ENCODE peak calls at places on chromosomes 16 and 17, in ten cellular contexts. One of them, this sample, is unnamed.

GRCh38 chr17:16313159-16314090 is 39.8 kb downstream of the CENPV start:
- DNase-seq in A673: no peak
- DNase-seq in coronary artery: no peak
- DNase-seq in RWPE1: no peak
- DNase-seq in AG10803: no peak
- DNase-seq in endodermal cell: no peak
- DNase-seq in GM23338: no peak
- DNase-seq in heart left ventricle: no peak
- DNase-seq in tibial nerve: no peak
- DNase-seq in WTC11: no peak
- DNase-seq in this sample: no peak

GRCh38 chr16:68592466-68593337 is 52.4 kb upstream of the CDH3 start:
- DNase-seq in A673: peak
- DNase-seq in coronary artery: no peak
- DNase-seq in RWPE1: peak
- DNase-seq in AG10803: no peak
- DNase-seq in endodermal cell: no peak
- DNase-seq in GM23338: peak
- DNase-seq in heart left ventricle: no peak
- DNase-seq in tibial nerve: no peak
- DNase-seq in WTC11: no peak
- DNase-seq in this sample: no peak

GRCh38 chr16:30472328-30472942 is at the start of gene ITGAL:
- DNase-seq in A673: no peak
- DNase-seq in coronary artery: no peak
- DNase-seq in RWPE1: no peak
- DNase-seq in AG10803: no peak
- DNase-seq in endodermal cell: no peak
- DNase-seq in GM23338: no peak
- DNase-seq in heart left ventricle: peak
- DNase-seq in tibial nerve: peak
- DNase-seq in WTC11: no peak
- DNase-seq in this sample: no peak

GRCh38 chr17:45144199-45145034 is 3.9 kb upstream of the HEXIM1 start:
- DNase-seq in A673: no peak
- DNase-seq in coronary artery: peak
- DNase-seq in RWPE1: no peak
- DNase-seq in AG10803: peak
- DNase-seq in endodermal cell: peak
- DNase-seq in GM23338: peak
- DNase-seq in heart left ventricle: peak
- DNase-seq in tibial nerve: no peak
- DNase-seq in WTC11: peak
- DNase-seq in this sample: no peak

GRCh38 chr16:89476811-89477261 is 13.5 kb downstream of the ANKRD11 start:
- DNase-seq in A673: no peak
- DNase-seq in coronary artery: no peak
- DNase-seq in RWPE1: peak
- DNase-seq in AG10803: no peak
- DNase-seq in endodermal cell: no peak
- DNase-seq in GM23338: no peak
- DNase-seq in heart left ventricle: no peak
- DNase-seq in tibial nerve: no peak
- DNase-seq in WTC11: no peak
- DNase-seq in this sample: no peak

GRCh38 chr16:49674990-49675389 is 180.9 kb downstream of the ZNF423 start:
- DNase-seq in A673: no peak
- DNase-seq in coronary artery: no peak
- DNase-seq in RWPE1: no peak
- DNase-seq in AG10803: no peak
- DNase-seq in endodermal cell: no peak
- DNase-seq in GM23338: no peak
- DNase-seq in heart left ventricle: no peak
- DNase-seq in tibial nerve: no peak
- DNase-seq in WTC11: no peak
- DNase-seq in this sample: no peak

GRCh38 chr16:54466233-54466632 is 179.6 kb upstream of the IRX3 start:
- DNase-seq in A673: no peak
- DNase-seq in coronary artery: no peak
- DNase-seq in RWPE1: no peak
- DNase-seq in AG10803: no peak
- DNase-seq in endodermal cell: no peak
- DNase-seq in GM23338: no peak
- DNase-seq in heart left ventricle: no peak
- DNase-seq in tibial nerve: no peak
- DNase-seq in WTC11: no peak
- DNase-seq in this sample: no peak

GRCh38 chr17:42670925-42671657 is 5.7 kb downstream of the PLEKHH3 start:
- DNase-seq in A673: no peak
- DNase-seq in coronary artery: no peak
- DNase-seq in RWPE1: no peak
- DNase-seq in AG10803: no peak
- DNase-seq in endodermal cell: peak
- DNase-seq in GM23338: peak
- DNase-seq in heart left ventricle: peak
- DNase-seq in tibial nerve: no peak
- DNase-seq in WTC11: no peak
- DNase-seq in this sample: no peak

GRCh38 chr16:6967796-6968195 is 364.8 kb upstream of the RBFOX1 start:
- DNase-seq in A673: no peak
- DNase-seq in coronary artery: no peak
- DNase-seq in RWPE1: no peak
- DNase-seq in AG10803: no peak
- DNase-seq in endodermal cell: no peak
- DNase-seq in GM23338: no peak
- DNase-seq in heart left ventricle: no peak
- DNase-seq in tibial nerve: no peak
- DNase-seq in WTC11: no peak
- DNase-seq in this sample: no peak

GRCh38 chr16:5925850-5926249 is 828.3 kb upstream of the EEF2KMT start:
- DNase-seq in A673: no peak
- DNase-seq in coronary artery: no peak
- DNase-seq in RWPE1: no peak
- DNase-seq in AG10803: no peak
- DNase-seq in endodermal cell: peak
- DNase-seq in GM23338: peak
- DNase-seq in heart left ventricle: no peak
- DNase-seq in tibial nerve: no peak
- DNase-seq in WTC11: no peak
- DNase-seq in this sample: no peak

GRCh38 chr16:5928476-5929055 is 831.0 kb upstream of the EEF2KMT start:
- DNase-seq in A673: no peak
- DNase-seq in coronary artery: no peak
- DNase-seq in RWPE1: no peak
- DNase-seq in AG10803: no peak
- DNase-seq in endodermal cell: peak
- DNase-seq in GM23338: peak
- DNase-seq in heart left ventricle: no peak
- DNase-seq in tibial nerve: no peak
- DNase-seq in WTC11: no peak
- DNase-seq in this sample: no peak
- TF ChIP-seq CTCF in A673: no peak
- TF ChIP-seq CTCF in coronary artery: no peak
- TF ChIP-seq CTCF in RWPE1: no peak
- TF ChIP-seq CTCF in AG10803: no peak
- TF ChIP-seq CTCF in endodermal cell: no peak
- TF ChIP-seq CTCF in GM23338: no peak
- TF ChIP-seq CTCF in heart left ventricle: no peak
- TF ChIP-seq CTCF in tibial nerve: no peak
- TF ChIP-seq CTCF in WTC11: no peak
- TF ChIP-seq CTCF in this sample: no peak

GRCh38 chr17:79722787-79723186 is 8.0 kb upstream of the ENPP7 start:
- DNase-seq in A673: no peak
- DNase-seq in coronary artery: no peak
- DNase-seq in RWPE1: no peak
- DNase-seq in AG10803: no peak
- DNase-seq in endodermal cell: no peak
- DNase-seq in GM23338: no peak
- DNase-seq in heart left ventricle: no peak
- DNase-seq in tibial nerve: no peak
- DNase-seq in WTC11: no peak
- DNase-seq in this sample: no peak

GRCh38 chr17:79716183-79716797 is 14.5 kb upstream of the ENPP7 start:
- DNase-seq in A673: no peak
- DNase-seq in coronary artery: no peak
- DNase-seq in RWPE1: no peak
- DNase-seq in AG10803: no peak
- DNase-seq in endodermal cell: no peak
- DNase-seq in GM23338: no peak
- DNase-seq in heart left ventricle: no peak
- DNase-seq in tibial nerve: no peak
- DNase-seq in WTC11: no peak
- DNase-seq in this sample: no peak

GRCh38 chr17:79720705-79721295 is 9.9 kb upstream of the ENPP7 start:
- DNase-seq in A673: peak
- DNase-seq in coronary artery: no peak
- DNase-seq in RWPE1: no peak
- DNase-seq in AG10803: no peak
- DNase-seq in endodermal cell: no peak
- DNase-seq in GM23338: no peak
- DNase-seq in heart left ventricle: no peak
- DNase-seq in tibial nerve: no peak
- DNase-seq in WTC11: no peak
- DNase-seq in this sample: no peak

DNA sequence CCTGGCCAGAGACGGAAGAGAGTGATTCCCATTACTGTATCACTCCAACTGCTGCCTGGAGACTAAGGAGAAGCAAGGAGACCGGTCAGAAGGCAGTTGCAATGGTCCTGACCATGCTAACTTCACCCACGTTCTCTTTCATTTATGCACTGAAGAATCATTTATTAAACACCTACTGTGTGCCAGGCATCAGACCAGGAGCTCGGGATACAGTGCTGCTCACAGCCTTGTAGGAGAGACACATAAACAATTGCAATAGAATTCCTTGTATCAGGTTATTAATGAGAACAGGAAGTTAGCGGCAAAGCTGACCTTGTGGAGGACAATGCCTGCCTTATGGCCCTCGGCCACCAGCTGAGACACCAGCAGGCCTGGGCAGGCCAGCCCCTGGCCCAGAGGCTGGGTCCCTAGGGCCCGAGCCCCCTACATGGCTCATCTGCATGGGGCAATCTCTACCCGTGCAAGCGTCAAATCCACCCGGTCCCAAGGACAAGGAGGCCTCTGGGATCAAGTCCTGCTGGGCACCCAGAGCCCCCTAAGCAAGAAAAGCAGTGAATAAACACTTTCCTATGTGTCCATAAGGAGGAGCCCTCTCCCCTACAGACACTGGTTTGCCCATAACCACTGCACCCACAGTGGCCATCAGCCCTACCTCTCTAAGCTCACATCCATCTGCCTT is 8.6 kb upstream of the ENPP7 start:
- DNase-seq in A673: peak
- DNase-seq in coronary artery: no peak
- DNase-seq in RWPE1: no peak
- DNase-seq in AG10803: no peak
- DNase-seq in endodermal cell: peak
- DNase-seq in GM23338: peak
- DNase-seq in heart left ventricle: no peak
- DNase-seq in tibial nerve: no peak
- DNase-seq in WTC11: peak
- DNase-seq in this sample: no peak
- TF ChIP-seq CTCF in A673: peak
- TF ChIP-seq CTCF in coronary artery: no peak
- TF ChIP-seq CTCF in RWPE1: no peak
- TF ChIP-seq CTCF in AG10803: peak
- TF ChIP-seq CTCF in endodermal cell: peak
- TF ChIP-seq CTCF in GM23338: peak
- TF ChIP-seq CTCF in heart left ventricle: no peak
- TF ChIP-seq CTCF in tibial nerve: no peak
- TF ChIP-seq CTCF in WTC11: peak
- TF ChIP-seq CTCF in this sample: no peak

GRCh38 chr16:1200014-1200627 is 24.9 kb downstream of the TPSG1 start:
- DNase-seq in A673: no peak
- DNase-seq in coronary artery: no peak
- DNase-seq in RWPE1: no peak
- DNase-seq in AG10803: no peak
- DNase-seq in endodermal cell: no peak
- DNase-seq in GM23338: no peak
- DNase-seq in heart left ventricle: no peak
- DNase-seq in tibial nerve: no peak
- DNase-seq in WTC11: no peak
- DNase-seq in this sample: no peak
- TF ChIP-seq CTCF in A673: no peak
- TF ChIP-seq CTCF in coronary artery: no peak
- TF ChIP-seq CTCF in RWPE1: no peak
- TF ChIP-seq CTCF in AG10803: no peak
- TF ChIP-seq CTCF in endodermal cell: no peak
- TF ChIP-seq CTCF in GM23338: no peak
- TF ChIP-seq CTCF in heart left ventricle: no peak
- TF ChIP-seq CTCF in tibial nerve: no peak
- TF ChIP-seq CTCF in WTC11: no peak
- TF ChIP-seq CTCF in this sample: no peak

GRCh38 chr16:73951541-73951940 is 345.1 kb upstream of the PSMD7 start:
- DNase-seq in A673: no peak
- DNase-seq in coronary artery: no peak
- DNase-seq in RWPE1: no peak
- DNase-seq in AG10803: peak
- DNase-seq in endodermal cell: no peak
- DNase-seq in GM23338: no peak
- DNase-seq in heart left ventricle: peak
- DNase-seq in tibial nerve: no peak
- DNase-seq in WTC11: no peak
- DNase-seq in this sample: no peak

GRCh38 chr16:73955255-73955654 is 341.4 kb upstream of the PSMD7 start:
- DNase-seq in A673: no peak
- DNase-seq in coronary artery: no peak
- DNase-seq in RWPE1: no peak
- DNase-seq in AG10803: no peak
- DNase-seq in endodermal cell: no peak
- DNase-seq in GM23338: no peak
- DNase-seq in heart left ventricle: no peak
- DNase-seq in tibial nerve: no peak
- DNase-seq in WTC11: no peak
- DNase-seq in this sample: no peak

DNA sequence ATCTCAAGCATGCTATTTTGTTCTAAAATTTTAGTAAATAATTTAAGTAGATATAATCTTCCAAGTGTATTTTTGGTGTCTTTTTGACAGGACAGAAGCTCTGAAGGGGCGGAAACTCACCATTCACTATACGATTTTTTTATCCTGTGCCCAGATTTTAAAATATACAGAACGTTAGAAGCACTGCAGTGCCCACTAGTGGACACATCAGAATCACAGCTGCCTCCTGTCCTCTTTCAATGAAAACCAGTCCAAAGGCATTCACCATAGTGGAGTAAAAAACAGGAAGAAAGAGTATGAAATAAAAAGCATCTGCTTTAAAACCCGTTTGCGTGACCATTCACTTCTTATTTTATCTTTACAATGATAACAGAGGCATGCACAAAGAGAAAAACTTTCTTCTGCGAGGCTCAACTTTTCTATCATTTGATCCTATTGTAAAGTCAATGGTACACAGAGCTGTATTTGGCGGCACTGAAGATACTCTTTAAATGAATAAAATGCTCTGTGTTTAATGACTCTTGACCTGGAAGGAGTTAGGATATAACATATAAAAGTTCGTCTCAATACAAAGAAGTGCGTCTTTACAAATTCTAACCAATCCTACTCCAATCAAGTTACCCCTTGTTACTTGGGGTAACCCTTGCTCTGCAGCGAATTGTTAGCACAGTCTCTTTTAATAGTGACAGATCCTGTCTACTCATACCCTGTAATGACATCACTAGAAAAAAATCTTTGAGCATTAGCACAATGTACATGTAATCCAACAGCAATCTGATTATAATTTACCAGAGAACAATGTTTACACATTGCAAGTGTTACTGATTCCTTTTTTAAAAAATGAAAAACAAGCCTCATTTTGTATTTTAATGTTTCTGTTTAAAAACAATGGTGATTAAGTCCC is 339.8 kb upstream of the PSMD7 start:
- DNase-seq in A673: peak
- DNase-seq in coronary artery: no peak
- DNase-seq in RWPE1: peak
- DNase-seq in AG10803: peak
- DNase-seq in endodermal cell: peak
- DNase-seq in GM23338: peak
- DNase-seq in heart left ventricle: peak
- DNase-seq in tibial nerve: peak
- DNase-seq in WTC11: peak
- DNase-seq in this sample: no peak
- TF ChIP-seq CTCF in A673: peak
- TF ChIP-seq CTCF in coronary artery: peak
- TF ChIP-seq CTCF in RWPE1: peak
- TF ChIP-seq CTCF in AG10803: peak
- TF ChIP-seq CTCF in endodermal cell: peak
- TF ChIP-seq CTCF in GM23338: peak
- TF ChIP-seq CTCF in heart left ventricle: peak
- TF ChIP-seq CTCF in tibial nerve: peak
- TF ChIP-seq CTCF in WTC11: peak
- TF ChIP-seq CTCF in this sample: no peak